ENCODE peak calls at places on chromosomes 12 and 14, in nine cellular contexts. L, H, C, M, O, B, F, G and Y are unnamed samples.

GRCh38 chr14:101537286-101537685 is 24.0 kb upstream of the DIO3 start:
- DNase-seq in C (no peak), L (no peak), G (no peak), H (no peak), F (no peak), O (no peak), M (no peak), B (no peak), Y (no peak)

GRCh38 chr14:99187858-99188257 is 84.1 kb downstream of the BCL11B start:
- DNase-seq in G (no peak), M (no peak), B (no peak), C (no peak), L (no peak), O (no peak), H (no peak), F (no peak), Y (no peak)

GRCh38 chr12:26976687-26977086 is 37.5 kb downstream of the TM7SF3 start:
- DNase-seq in F (no peak), C (no peak), G (no peak), M (peak), L (no peak), B (no peak), O (no peak), H (no peak), Y (no peak)

GRCh38 chr12:106582661-106583577 is at the start of gene RFX4:
- DNase-seq in L (no peak), F (no peak), C (no peak), O (peak), M (no peak), G (no peak), H (peak), B (no peak), Y (no peak)

GRCh38 chr12:122681814-122682213 is 21.3 kb downstream of the HCAR2 start:
- DNase-seq in L (no peak), M (no peak), C (no peak), H (no peak), O (no peak), B (peak), F (no peak), G (no peak), Y (peak)

GRCh38 chr12:41462312-41462711 is 274.2 kb downstream of the PDZRN4 start:
- DNase-seq in G (no peak), H (no peak), B (no peak), C (no peak), M (peak), O (no peak), L (no peak), F (no peak), Y (no peak)

GRCh38 chr12:112980491-112981158 is 2.3 kb downstream of the OAS2 start:
- DNase-seq in M (no peak), L (no peak), O (no peak), H (no peak), B (no peak), C (no peak), F (no peak), G (no peak), Y (peak)

GRCh38 chr12:77324763-77325468 is 259.5 kb upstream of the E2F7 start:
- DNase-seq in H (peak), M (peak), O (peak), F (peak), L (peak), G (peak), B (peak), C (peak), Y (peak)

GRCh38 chr14:98606041-98606640 is 665.9 kb downstream of the BCL11B start:
- DNase-seq in C (no peak), O (no peak), B (no peak), F (no peak), G (no peak), H (no peak), M (no peak), L (no peak), Y (no peak)

GRCh38 chr14:35332517-35333346 is 40.5 kb downstream of the PSMA6 start:
- DNase-seq in F (no peak), H (no peak), M (peak), C (no peak), G (no peak), B (peak), O (no peak), L (peak), Y (peak)

GRCh38 chr14:74524076-74524812 is 30.7 kb downstream of the ISCA2 start:
- DNase-seq in G (no peak), M (no peak), O (no peak), B (peak), L (peak), C (no peak), F (no peak), H (no peak), Y (no peak)

GRCh38 chr12:70719084-70719483 is 81.9 kb upstream of the PTPRB start:
- DNase-seq in L (no peak), G (no peak), O (no peak), M (no peak), C (no peak), B (no peak), F (no peak), H (no peak), Y (no peak)

GRCh38 chr14:61090432-61091216 is 109.6 kb downstream of the SLC38A6 start:
- DNase-seq in L (no peak), M (no peak), H (no peak), O (no peak), C (no peak), B (no peak), G (no peak), F (no peak), Y (peak)

GRCh38 chr14:93306844-93307243 is 26.0 kb downstream of the BTBD7 start:
- DNase-seq in F (no peak), M (no peak), L (no peak), G (no peak), C (no peak), B (no peak), O (no peak), H (no peak), Y (no peak)

GRCh38 chr12:110743571-110744093 is 941 bp upstream of the PPP1CC start:
- DNase-seq in L (peak), B (peak), G (no peak), H (no peak), O (peak), M (peak), F (no peak), C (no peak), Y (no peak)

GRCh38 chr12:92989715-92990484 is 60.8 kb upstream of the EEA1 start:
- DNase-seq in H (no peak), L (no peak), C (no peak), O (no peak), F (no peak), M (no peak), B (no peak), G (no peak), Y (peak)

GRCh38 chr12:90122716-90123115 is 414.1 kb upstream of the ATP2B1 start:
- DNase-seq in H (no peak), C (no peak), M (no peak), F (no peak), G (no peak), B (no peak), L (no peak), O (no peak), Y (no peak)

GRCh38 chr14:61106627-61107147 is 125.6 kb downstream of the SLC38A6 start:
- DNase-seq in O (no peak), F (no peak), G (no peak), L (no peak), M (no peak), H (no peak), B (no peak), C (peak), Y (peak)

GRCh38 chr14:101017209-101017608 is 113.7 kb upstream of the RTL1 start:
- DNase-seq in G (no peak), M (no peak), F (peak), C (no peak), B (peak), O (no peak), L (no peak), H (no peak), Y (no peak)

GRCh38 chr12:1761857-1762256 is 58.5 kb upstream of the LRTM2 start:
- DNase-seq in M (no peak), G (no peak), F (no peak), L (no peak), C (no peak), B (no peak), H (no peak), O (no peak), Y (no peak)

GRCh38 chr14:99001241-99001640 is 270.8 kb downstream of the BCL11B start:
- DNase-seq in F (no peak), C (no peak), O (no peak), B (no peak), M (no peak), H (no peak), G (no peak), L (no peak), Y (no peak)

GRCh38 chr12:128671528-128672042 is 152.2 kb downstream of the SLC15A4 start:
- DNase-seq in F (no peak), M (no peak), B (no peak), G (no peak), O (no peak), H (no peak), C (no peak), L (no peak), Y (no peak)

GRCh38 chr14:59679872-59680271 is 103.3 kb upstream of the CCDC175 start:
- DNase-seq in F (no peak), B (peak), G (no peak), O (no peak), H (no peak), L (no peak), M (peak), C (no peak), Y (no peak)

GRCh38 chr12:113174461-113175384 is 10.6 kb downstream of the DDX54 start:
- DNase-seq in F (peak), O (peak), G (no peak), B (peak), C (peak), M (peak), L (peak), H (peak), Y (peak)

GRCh38 chr12:86283607-86284006 is 27.4 kb upstream of the MGAT4C start:
- DNase-seq in G (no peak), F (no peak), M (no peak), L (no peak), B (no peak), H (no peak), C (no peak), O (no peak), Y (no peak)

DNA sequence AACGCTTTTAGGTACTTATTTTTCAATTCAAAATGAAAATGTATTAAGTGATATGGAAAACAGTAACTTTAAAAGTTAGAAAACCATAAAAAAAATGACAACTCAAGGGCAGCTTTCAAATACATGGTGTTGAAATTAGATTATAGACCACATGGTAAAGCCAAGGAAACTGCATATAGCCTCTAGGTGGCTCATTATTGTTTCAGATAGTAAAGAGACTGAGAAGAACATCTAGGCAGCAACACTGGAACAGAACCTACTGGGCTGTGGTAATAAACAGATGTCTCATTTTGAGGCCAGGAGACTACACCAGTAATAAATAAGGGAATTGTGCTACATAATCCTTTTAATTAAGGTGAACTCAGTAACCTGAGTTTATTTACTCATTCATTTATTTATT is 13.0 kb downstream of the FBXO33 start:
- DNase-seq in B (no peak), C (no peak), H (no peak), F (no peak), L (no peak), M (no peak), G (no peak), O (no peak), Y (no peak)
- TF ChIP-seq CTCF in B (no peak), C (peak), H (no peak), F (no peak), L (no peak), M (no peak), G (no peak), O (no peak), Y (no peak)

GRCh38 chr14:105093426-105094192 is 28.4 kb upstream of the GPR132 start:
- DNase-seq in M (peak), O (peak), B (peak), G (peak), C (no peak), H (peak), L (peak), F (peak), Y (peak)
- TF ChIP-seq CTCF in M (peak), O (peak), B (peak), G (peak), C (peak), H (peak), L (peak), F (peak), Y (peak)

GRCh38 chr12:131364903-131365820 is 345.7 kb upstream of the SFSWAP start:
- DNase-seq in L (no peak), C (no peak), H (no peak), F (no peak), O (no peak), B (no peak), G (no peak), M (no peak), Y (no peak)

GRCh38 chr12:131363841-131364425 is 347.0 kb upstream of the SFSWAP start:
- DNase-seq in G (no peak), B (no peak), L (no peak), F (no peak), H (no peak), C (no peak), O (no peak), M (no peak), Y (no peak)

GRCh38 chr12:131365821-131366260 is 345.0 kb upstream of the SFSWAP start:
- DNase-seq in C (no peak), F (no peak), G (no peak), L (no peak), B (no peak), O (no peak), M (no peak), H (no peak), Y (no peak)

GRCh38 chr12:131363416-131363815 is 347.5 kb upstream of the SFSWAP start:
- DNase-seq in B (no peak), O (no peak), C (no peak), G (no peak), M (no peak), L (no peak), H (no peak), F (no peak), Y (no peak)

GRCh38 chr12:131362290-131363211 is 348.3 kb upstream of the SFSWAP start:
- DNase-seq in F (no peak), G (no peak), M (no peak), H (no peak), O (no peak), B (no peak), C (no peak), L (no peak), Y (no peak)
- TF ChIP-seq CTCF in F (no peak), G (no peak), M (no peak), H (no peak), O (no peak), B (no peak), C (no peak), L (no peak), Y (no peak)

GRCh38 chr14:54566152-54566409 is 847 bp upstream of the SAMD4A start:
- DNase-seq in B (no peak), F (no peak), M (no peak), L (no peak), C (no peak), G (no peak), H (no peak), O (peak), Y (no peak)

GRCh38 chr14:54567634-54568561 is 970 bp downstream of the SAMD4A start:
- DNase-seq in B (peak), H (no peak), C (peak), G (no peak), L (peak), O (peak), F (peak), M (peak), Y (peak)

GRCh38 chr14:54567224-54567633 is 301 bp downstream of the SAMD4A start:
- DNase-seq in O (peak), M (no peak), B (no peak), C (no peak), G (no peak), L (peak), F (no peak), H (no peak), Y (no peak)

GRCh38 chr14:54565236-54566151 is 1.4 kb upstream of the SAMD4A start:
- DNase-seq in O (peak), H (peak), M (peak), B (peak), L (peak), C (peak), F (peak), G (peak), Y (peak)

DNA sequence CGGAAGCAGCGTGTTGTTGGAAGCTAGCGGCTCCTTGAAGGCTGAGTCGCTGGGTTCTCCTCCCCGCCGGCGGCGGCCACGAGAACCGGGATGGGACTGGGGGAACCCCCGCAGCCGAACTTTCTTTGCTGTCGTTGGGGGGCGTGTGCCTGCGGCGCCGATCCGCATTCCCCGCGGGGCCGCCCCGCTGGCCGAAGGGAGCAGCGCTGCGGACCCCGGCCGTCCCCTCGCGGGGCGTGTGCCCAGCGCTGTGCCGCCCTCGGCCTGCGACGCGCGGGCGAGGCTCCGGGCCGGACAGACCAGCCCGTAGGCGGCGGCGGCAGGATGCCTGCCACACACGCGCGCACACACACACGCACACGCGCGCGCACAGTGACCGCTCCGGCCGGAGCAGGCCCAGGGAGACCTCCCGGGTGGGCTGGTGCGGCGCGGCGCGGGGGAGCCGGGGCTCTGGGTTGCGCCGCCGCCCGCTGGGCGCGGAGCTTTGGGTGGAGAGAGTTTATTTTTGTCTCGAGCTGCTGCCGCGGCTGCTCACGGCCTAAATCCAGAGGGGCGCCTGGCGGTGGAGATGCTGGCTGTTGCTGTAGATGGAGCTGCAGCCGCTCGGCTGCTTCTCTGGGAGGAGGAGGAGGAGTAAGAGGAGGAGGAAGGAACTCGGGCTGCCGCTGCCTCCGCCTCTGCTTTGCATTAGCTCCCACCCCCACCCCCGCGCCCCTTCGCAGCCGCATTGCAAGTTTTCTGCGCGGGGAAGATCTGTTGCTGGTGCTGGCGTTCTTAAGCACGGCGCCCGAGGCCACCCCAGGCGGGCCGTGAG is at the start of gene SAMD4A:
- DNase-seq in M (peak), H (peak), O (peak), L (peak), B (peak), G (no peak), C (peak), F (peak), Y (peak)
- TF ChIP-seq CTCF in M (peak), H (peak), O (peak), L (no peak), B (peak), G (peak), C (peak), F (peak), Y (no peak)

GRCh38 chr12:126667340-126667739 is 1599.6 kb upstream of the TMEM132C start:
- DNase-seq in L (peak), H (no peak), C (no peak), O (no peak), F (peak), B (peak), G (no peak), M (peak), Y (no peak)
- TF ChIP-seq CTCF in L (no peak), H (no peak), C (no peak), O (no peak), F (no peak), B (no peak), G (no peak), M (no peak), Y (no peak)

GRCh38 chr14:38175658-38176057 is 32.0 kb upstream of the SSTR1 start:
- DNase-seq in H (no peak), L (no peak), C (no peak), G (no peak), B (no peak), M (no peak), O (no peak), F (no peak), Y (no peak)
- TF ChIP-seq CTCF in H (no peak), L (no peak), C (no peak), G (no peak), B (no peak), M (no peak), O (no peak), F (no peak), Y (no peak)

GRCh38 chr14:69332782-69333395 is 65.2 kb downstream of the ERH start:
- DNase-seq in B (no peak), H (no peak), G (no peak), M (no peak), L (no peak), C (no peak), F (no peak), O (no peak), Y (no peak)
- TF ChIP-seq CTCF in B (no peak), H (no peak), G (no peak), M (no peak), L (no peak), C (no peak), F (no peak), O (no peak), Y (no peak)